ENCODE peak calls at places on chromosome 4, in nine cellular contexts. P is neural progenitor cell; U is cardiac muscle cell; A is foreskin keratinocyte; S is GM23248; F is brain microvascular endothelial cell; I is upper lobe of left lung; V is thoracic aorta; T is CD8-positive, alpha-beta T cell. R is an unnamed sample.

GRCh38 chr4:184795214-184795844 is 30.4 kb downstream of the ACSL1 start:
- DNase-seq in P (no peak), U (peak; percentile 17), A (no peak), S (no peak), F (no peak), I (no peak), V (no peak), T (no peak), R (no peak)

GRCh38 chr4:24656906-24657305 is 72.6 kb upstream of the DHX15 start:
- DNase-seq in P (no peak), U (no peak), A (peak; percentile 40), S (no peak), F (no peak), I (no peak), V (no peak), T (no peak), R (no peak)

GRCh38 chr4:175054980-175055379 is 136.8 kb downstream of the ADAM29 start:
- DNase-seq in P (peak; percentile 51), U (no peak), A (no peak), S (no peak), F (no peak), I (no peak), V (no peak), T (no peak), R (no peak)

GRCh38 chr4:52038109-52038912 is at the start of gene SGCB:
- DNase-seq in P (peak; percentile 85), U (peak; percentile 59), A (no peak), S (peak; percentile 82), F (no peak), I (peak; percentile 95), V (peak; percentile 4), T (peak; percentile 73), R (no peak)

GRCh38 chr4:150867148-150867547 is 147.9 kb downstream of the LRBA start:
- DNase-seq in P (peak; percentile 91), U (peak; percentile 86), A (peak; percentile 71), S (peak; percentile 88), F (peak; percentile 68), I (no peak), V (no peak), T (peak; percentile 54), R (peak; percentile 26)

GRCh38 chr4:147924604-147925412 is 192.9 kb downstream of the ARHGAP10 start:
- DNase-seq in P (peak; percentile 79), U (peak; percentile 55), A (peak; percentile 8), S (peak; percentile 30), F (peak; percentile 22), I (no peak), V (no peak), T (no peak), R (no peak)

GRCh38 chr4:8319731-8320385 is 50.3 kb downstream of the HTRA3 start:
- DNase-seq in P (no peak), U (no peak), A (peak; percentile 41), S (no peak), F (no peak), I (no peak), V (no peak), T (no peak), R (no peak)

GRCh38 chr4:15488658-15489470 is 19.2 kb downstream of the CC2D2A start:
- DNase-seq in P (no peak), U (peak; percentile 79), A (no peak), S (peak; percentile 41), F (no peak), I (no peak), V (no peak), T (no peak), R (no peak)

GRCh38 chr4:169114341-169114974 is 104.4 kb upstream of the CBR4 start:
- DNase-seq in P (no peak), U (no peak), A (no peak), S (no peak), F (no peak), I (no peak), V (no peak), T (no peak), R (no peak)

DNA sequence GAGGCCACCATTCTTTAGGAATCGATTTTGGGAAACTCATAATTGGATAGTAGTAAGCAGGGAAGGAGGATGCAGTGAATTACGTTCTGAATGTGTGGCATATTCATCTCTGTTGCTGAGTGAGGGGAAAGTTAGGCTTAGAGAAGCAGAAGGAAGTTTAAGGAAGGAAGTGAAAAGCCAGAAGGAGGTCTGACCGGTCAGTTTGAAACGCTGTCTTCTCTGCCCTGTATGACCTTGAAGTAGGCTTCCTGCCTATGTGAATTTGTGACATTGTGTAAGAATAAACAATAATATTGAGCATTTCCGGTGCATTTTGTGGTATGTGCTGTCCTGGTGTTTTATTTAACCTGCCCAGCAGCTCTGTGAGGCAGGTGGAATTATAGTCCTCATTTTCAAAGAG is 67.3 kb downstream of the PDLIM5 start:
- DNase-seq in P (no peak), U (no peak), A (no peak), S (no peak), F (no peak), I (no peak), V (no peak), T (no peak), R (no peak)
- H3K27ac ChIP-seq in P (no peak overlapping the region), U (peak overlapping the region; percentile 81), A (no peak overlapping the region), S (no peak overlapping the region), F (peak overlapping the region; percentile 59), I (no peak overlapping the region), V (peak overlapping the region; percentile 2), T (no peak overlapping the region), R (no peak overlapping the region)

GRCh38 chr4:121551881-121552280 is 144.9 kb downstream of the ANXA5 start:
- DNase-seq in P (no peak), U (peak; percentile 1), A (no peak), S (no peak), F (no peak), I (no peak), V (no peak), T (no peak), R (no peak)

GRCh38 chr4:121554377-121554776 is 142.4 kb downstream of the ANXA5 start:
- DNase-seq in P (no peak), U (peak; percentile 7), A (no peak), S (peak; percentile 53), F (no peak), I (no peak), V (no peak), T (no peak), R (no peak)

GRCh38 chr4:121555315-121556107 is 141.3 kb downstream of the ANXA5 start:
- DNase-seq in P (no peak), U (peak; percentile 2), A (no peak), S (peak; percentile 34), F (no peak), I (no peak), V (no peak), T (no peak), R (no peak)

GRCh38 chr4:121551271-121551670 is 145.5 kb downstream of the ANXA5 start:
- DNase-seq in P (no peak), U (no peak), A (peak; percentile 55), S (peak; percentile 10), F (peak; percentile 12), I (no peak), V (no peak), T (no peak), R (no peak)
- H3K27ac ChIP-seq in P (no peak overlapping the region), U (no peak overlapping the region), A (no peak overlapping the region), S (no peak overlapping the region), F (no peak overlapping the region), I (peak overlapping the region; percentile 48), V (no peak overlapping the region), T (no peak overlapping the region), R (no peak overlapping the region)

DNA sequence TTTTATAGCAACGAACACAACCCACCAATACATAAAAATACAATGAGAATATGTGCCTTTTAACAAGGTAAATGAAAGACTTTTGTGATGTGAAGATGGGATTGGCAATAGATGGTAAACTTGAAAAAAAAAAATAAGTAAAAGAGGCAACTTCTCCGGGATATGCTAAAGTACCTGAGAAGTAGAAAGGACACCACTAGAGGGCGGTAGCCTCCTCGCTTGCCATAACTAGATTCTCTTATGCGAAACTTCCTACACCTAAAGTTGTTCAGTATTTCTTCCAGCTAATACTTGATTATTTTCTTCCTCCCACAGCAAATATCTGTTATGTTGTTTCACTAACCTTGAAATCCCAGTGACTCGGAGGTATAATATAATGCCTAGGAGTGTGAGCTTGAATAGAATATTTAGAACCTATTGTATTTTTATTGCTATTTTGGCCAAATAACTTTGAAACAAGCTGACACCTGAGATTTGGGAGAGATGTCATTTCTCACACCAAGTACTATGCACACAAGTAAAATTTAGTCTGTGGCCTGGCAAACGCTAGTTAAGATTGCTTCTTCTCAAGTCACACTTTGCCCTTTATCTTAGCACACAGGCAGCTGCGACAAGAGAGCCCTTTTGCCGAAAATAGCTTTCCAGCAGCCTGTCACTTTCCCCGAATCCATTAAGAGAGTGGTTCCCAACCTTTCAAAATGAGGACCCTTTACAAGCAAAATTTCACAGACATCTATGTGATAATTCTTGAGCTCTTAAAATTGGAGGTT is 44.9 kb upstream of the PDLIM5 start:
- DNase-seq in P (peak; percentile 84), U (peak; percentile 94), A (peak; percentile 53), S (peak; percentile 84), F (peak; percentile 87), I (no peak), V (peak; percentile 51), T (peak; percentile 63), R (peak; percentile 48)
- H3K27ac ChIP-seq in P (no peak overlapping the region), U (peak overlapping the region; percentile 99), A (no peak overlapping the region), S (no peak overlapping the region), F (no peak overlapping the region), I (no peak overlapping the region), V (peak overlapping the region; percentile 88), T (no peak overlapping the region), R (no peak overlapping the region)

GRCh38 chr4:138097912-138098600 is 144.1 kb downstream of the SLC7A11 start:
- DNase-seq in P (no peak), U (no peak), A (no peak), S (no peak), F (no peak), I (no peak), V (no peak), T (no peak), R (no peak)

GRCh38 chr4:138095378-138095777 is 146.8 kb downstream of the SLC7A11 start:
- DNase-seq in P (no peak), U (no peak), A (no peak), S (no peak), F (no peak), I (no peak), V (no peak), T (no peak), R (no peak)

GRCh38 chr4:138099385-138099784 is 142.8 kb downstream of the SLC7A11 start:
- DNase-seq in P (no peak), U (no peak), A (peak; percentile 74), S (no peak), F (no peak), I (no peak), V (no peak), T (no peak), R (no peak)

GRCh38 chr4:138092060-138092459 is 150.1 kb downstream of the SLC7A11 start:
- DNase-seq in P (no peak), U (no peak), A (no peak), S (no peak), F (no peak), I (no peak), V (no peak), T (no peak), R (no peak)

DNA sequence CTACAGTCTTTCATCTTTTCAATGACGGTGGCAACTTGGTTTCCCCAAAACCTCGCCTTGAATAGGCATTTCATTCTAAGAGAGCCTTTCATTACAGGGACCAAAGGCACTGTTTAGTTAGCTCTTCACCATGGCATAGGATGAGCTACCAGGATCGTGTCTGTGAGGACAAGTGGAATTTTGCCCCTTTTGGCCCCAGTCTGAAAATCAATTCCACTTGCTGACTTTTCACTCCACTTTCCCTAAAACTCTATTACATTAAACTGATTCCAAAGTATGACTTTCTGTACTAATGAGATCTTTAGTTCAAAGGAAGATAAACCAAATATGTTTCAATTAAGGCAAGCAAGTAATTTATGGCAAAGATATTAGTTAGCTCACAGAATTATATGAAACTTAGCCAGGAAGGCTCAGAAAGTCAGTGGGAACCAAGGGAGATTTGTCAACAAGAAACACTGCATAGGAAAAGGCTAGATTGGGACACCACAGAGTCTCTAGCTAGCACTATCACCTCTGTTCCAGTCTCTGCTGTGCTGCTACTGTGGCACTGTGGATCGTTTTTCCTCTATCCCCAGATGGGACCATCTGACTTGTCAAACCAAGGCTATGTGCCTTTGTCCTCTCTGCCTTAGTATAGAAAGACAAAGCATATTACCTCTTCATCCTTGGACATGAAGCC is 145.6 kb downstream of the SLC7A11 start:
- DNase-seq in P (no peak), U (no peak), A (no peak), S (no peak), F (no peak), I (no peak), V (no peak), T (no peak), R (no peak)
- H3K27ac ChIP-seq in P (no peak overlapping the region), U (peak overlapping the region; percentile 76), A (no peak overlapping the region), S (no peak overlapping the region), F (no peak overlapping the region), I (no peak overlapping the region), V (no peak overlapping the region), T (no peak overlapping the region), R (no peak overlapping the region)